ENCODE peak calls at places on chromosome 3, in nine cellular contexts. C is upper lobe of left lung, U is stomach, S is A549, X is HepG2, H is ovary, T is SK-N-SH, F is tibial nerve, I is transverse colon. Q is an unnamed sample.
A peak's percentile ranks its signal among the peaks of the same experiment; 100 is the strongest.

GRCh38 chr3:43079536-43080332 is 26.1 kb downstream of the POMGNT2 start:
- DNase-seq in C (no peak), U (no peak), S (no peak), X (no peak), H (no peak), T (no peak), F (no peak), I (no peak), Q (no peak)

GRCh38 chr3:127263586-127264231 is 24.1 kb downstream of the PRR20G start:
- DNase-seq in C (no peak), U (no peak), S (no peak), X (no peak), H (no peak), T (peak; percentile 59), F (no peak), I (no peak), Q (peak; percentile 60)

GRCh38 chr3:71074416-71074815 is 509.1 kb downstream of the FOXP1 start:
- DNase-seq in C (no peak), U (no peak), S (no peak), X (no peak), H (no peak), T (no peak), F (no peak), I (no peak), Q (no peak)

GRCh38 chr3:141305436-141305835 is 62.9 kb upstream of the ZBTB38 start:
- DNase-seq in C (no peak), U (no peak), S (peak; percentile 77), X (peak; percentile 24), H (no peak), T (no peak), F (no peak), I (no peak), Q (no peak)

GRCh38 chr3:43417133-43417532 is 130.8 kb downstream of the SNRK start:
- DNase-seq in C (no peak), U (no peak), S (no peak), X (no peak), H (no peak), T (no peak), F (no peak), I (no peak), Q (no peak)

GRCh38 chr3:14439501-14440167 is 37.2 kb downstream of the SLC6A6 start:
- DNase-seq in C (peak; percentile 88), U (peak; percentile 84), S (no peak), X (no peak), H (peak; percentile 80), T (peak; percentile 87), F (peak; percentile 53), I (peak; percentile 73), Q (no peak)

GRCh38 chr3:66812126-66812525 is 186.0 kb upstream of the KBTBD8 start:
- DNase-seq in C (no peak), U (no peak), S (no peak), X (no peak), H (no peak), T (no peak), F (no peak), I (no peak), Q (no peak)

GRCh38 chr3:13785351-13785750 is 94.5 kb downstream of the WNT7A start:
- DNase-seq in C (no peak), U (no peak), S (no peak), X (no peak), H (no peak), T (no peak), F (no peak), I (no peak), Q (no peak)

GRCh38 chr3:189898559-189899153 is 222.0 kb downstream of the P3H2 start:
- DNase-seq in C (no peak), U (no peak), S (no peak), X (no peak), H (no peak), T (no peak), F (no peak), I (no peak), Q (no peak)

GRCh38 chr3:126746395-126747177 is 42.5 kb downstream of the CHCHD6 start:
- DNase-seq in C (peak; percentile 80), U (peak; percentile 52), S (peak; percentile 52), X (peak; percentile 84), H (peak; percentile 54), T (peak; percentile 43), F (no peak), I (no peak), Q (no peak)

GRCh38 chr3:111072016-111072891 is 638 bp downstream of the NECTIN3 start:
- DNase-seq in C (peak; percentile 26), U (peak; percentile 48), S (peak; percentile 14), X (peak; percentile 5), H (peak; percentile 64), T (no peak), F (no peak), I (peak; percentile 54), Q (no peak)

GRCh38 chr3:22297436-22297835 is 546.4 kb upstream of the ZNF385D start:
- DNase-seq in C (no peak), U (no peak), S (no peak), X (no peak), H (no peak), T (no peak), F (no peak), I (no peak), Q (no peak)

GRCh38 chr3:126098391-126098858 is 14.5 kb upstream of the SLC41A3 start:
- DNase-seq in C (no peak), U (no peak), S (no peak), X (no peak), H (no peak), T (no peak), F (no peak), I (no peak), Q (no peak)

DNA sequence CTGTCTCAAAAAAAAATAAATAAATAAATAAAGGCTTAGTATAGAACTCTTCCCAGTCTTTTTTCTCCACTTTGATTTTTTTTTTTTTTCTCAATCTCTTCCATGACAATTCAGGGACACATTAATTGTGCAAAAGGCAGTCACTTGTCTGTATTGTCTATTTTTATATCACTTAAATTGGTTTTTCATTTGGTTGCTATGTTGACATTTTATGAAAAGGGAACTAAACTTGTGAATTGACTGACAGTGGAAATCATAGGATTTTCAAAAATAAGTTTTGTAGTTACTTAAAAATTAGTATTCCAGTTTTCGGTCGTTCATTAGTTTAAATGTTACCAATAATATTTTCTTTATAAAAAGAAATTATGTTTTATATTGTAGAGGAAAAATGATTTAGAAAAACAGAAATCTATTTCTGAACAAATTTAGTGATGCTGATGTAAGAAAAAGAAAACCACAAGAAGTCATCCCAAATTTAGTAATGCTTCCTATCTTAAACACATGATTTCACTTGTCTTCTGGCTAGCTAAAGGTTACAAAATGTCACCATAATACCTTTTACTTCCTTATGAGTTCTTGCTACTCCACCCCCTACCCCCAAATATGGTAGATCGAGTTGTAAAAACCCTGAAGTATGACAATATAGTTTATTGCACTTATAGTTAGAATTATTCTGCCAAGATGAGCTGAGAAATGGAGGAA is 36.9 kb downstream of the PPARG start:
- DNase-seq in C (no peak), U (no peak), S (no peak), X (no peak), H (no peak), T (no peak), F (no peak), I (no peak), Q (no peak)
- TF ChIP-seq EP300 in C (no peak), U (no peak), S (no peak), X (no peak), H (no peak), T (no peak), F (no peak), I (no peak), Q (no peak)

GRCh38 chr3:149955449-149955848 is 15.2 kb downstream of the PFN2 start:
- DNase-seq in C (no peak), U (no peak), S (no peak), X (no peak), H (no peak), T (no peak), F (no peak), I (no peak), Q (no peak)
- H3K4me3 ChIP-seq in C (no peak overlapping the region), U (no peak overlapping the region), S (no peak overlapping the region), X (no peak overlapping the region), H (no peak overlapping the region), T (no peak overlapping the region), F (no peak overlapping the region), I (no peak overlapping the region), Q (no peak overlapping the region)

GRCh38 chr3:31248619-31248992 is 284.1 kb upstream of the STT3B start:
- DNase-seq in C (no peak), U (no peak), S (no peak), X (no peak), H (no peak), T (no peak), F (no peak), I (no peak), Q (peak; percentile 37)

GRCh38 chr3:31246293-31247062 is 286.2 kb upstream of the STT3B start:
- DNase-seq in C (no peak), U (no peak), S (no peak), X (no peak), H (no peak), T (no peak), F (no peak), I (no peak), Q (peak; percentile 34)

GRCh38 chr3:31249555-31249954 is 283.2 kb upstream of the STT3B start:
- DNase-seq in C (no peak), U (no peak), S (no peak), X (no peak), H (no peak), T (no peak), F (no peak), I (no peak), Q (peak; percentile 7)

GRCh38 chr3:31247063-31247447 is 285.7 kb upstream of the STT3B start:
- DNase-seq in C (no peak), U (no peak), S (no peak), X (no peak), H (no peak), T (no peak), F (no peak), I (no peak), Q (peak; percentile 45)

DNA sequence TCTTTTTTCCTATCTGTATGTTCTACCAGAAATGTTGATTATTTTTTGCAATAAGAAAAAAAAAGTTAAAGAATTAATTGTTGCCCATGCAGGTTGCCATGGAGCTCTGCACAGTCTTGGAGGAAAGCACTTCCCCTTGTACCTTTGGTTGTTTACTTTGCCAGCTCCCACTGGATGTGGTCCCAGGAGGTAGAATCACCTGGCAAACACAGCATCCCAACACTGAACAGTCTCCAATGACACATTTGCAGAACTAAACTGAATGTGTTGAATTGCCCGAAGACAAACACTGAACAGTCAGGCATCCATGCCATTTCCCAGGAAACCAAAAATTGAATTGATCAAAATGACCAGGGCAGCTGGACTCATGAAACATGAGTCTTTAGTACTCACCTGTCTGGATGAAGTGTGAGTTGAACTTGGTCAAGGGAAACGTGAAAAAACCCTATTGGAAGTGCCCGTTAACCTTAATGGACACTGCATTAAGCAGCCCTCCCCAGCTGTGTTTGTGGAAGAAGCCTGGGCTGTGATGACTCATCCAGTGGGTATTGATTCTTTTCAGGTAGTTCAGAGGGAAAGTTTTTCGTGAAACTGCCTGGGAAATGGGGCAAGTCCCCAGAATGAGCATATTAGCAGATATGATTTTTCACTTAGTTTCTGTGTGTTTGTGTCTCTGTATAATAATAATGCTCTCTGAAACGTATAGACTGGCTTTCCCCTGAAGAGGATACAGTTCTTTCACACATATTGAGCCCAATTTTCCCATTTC is 284.7 kb upstream of the STT3B start:
- DNase-seq in C (no peak), U (peak; percentile 43), S (no peak), X (peak; percentile 68), H (no peak), T (no peak), F (no peak), I (no peak), Q (peak; percentile 57)
- TF ChIP-seq EP300 in C (no peak), U (no peak), S (no peak), X (no peak), H (no peak), T (no peak), F (no peak), I (no peak), Q (no peak)

GRCh38 chr3:157441102-157441622 is 4.5 kb downstream of the PTX3 start:
- DNase-seq in C (no peak), U (no peak), S (no peak), X (no peak), H (no peak), T (no peak), F (no peak), I (no peak), Q (no peak)
- H3K4me3 ChIP-seq in C (no peak overlapping the region), U (no peak overlapping the region), S (no peak overlapping the region), X (no peak overlapping the region), H (no peak overlapping the region), T (no peak overlapping the region), F (no peak overlapping the region), I (no peak overlapping the region), Q (no peak overlapping the region)